ENCODE peak calls at places on chromosomes 5 and 9, in six cellular contexts. W is pancreas, Y is right lobe of liver, Q is AG10803, M is coronary artery, O is IMR-90. T is an unnamed sample.

GRCh38 chr9:32376295-32376694 is 8.1 kb upstream of the ACO1 start:
- DNase-seq in W (no peak), Q (peak; percentile 25), O (no peak), M (no peak), Y (no peak), T (no peak)

GRCh38 chr5:16464664-16465543 is 696 bp downstream of the ZNF622 start:
- DNase-seq in Y (peak; percentile 59), O (no peak), M (no peak), Q (no peak), W (no peak), T (no peak)

GRCh38 chr9:88197016-88197415 is 58.7 kb upstream of the SPATA31C2 start:
- DNase-seq in M (no peak), W (no peak), Y (no peak), O (peak; percentile 75), Q (peak; percentile 93), T (peak; percentile 52)

GRCh38 chr9:93634311-93635185 is 58.2 kb downstream of the PHF2 start:
- DNase-seq in Q (no peak), O (no peak), M (peak; percentile 26), Y (no peak), W (no peak), T (no peak)

GRCh38 chr5:119343042-119343441 is 12.8 kb upstream of the TNFAIP8 start:
- DNase-seq in M (no peak), Y (no peak), O (peak; percentile 67), W (no peak), Q (no peak), T (no peak)

GRCh38 chr9:38042626-38043359 is 26.2 kb downstream of the SHB start:
- DNase-seq in W (no peak), Q (no peak), Y (no peak), O (no peak), M (no peak), T (no peak)

GRCh38 chr5:176748967-176749935 is 61.1 kb upstream of the UNC5A start:
- DNase-seq in W (no peak), Q (no peak), Y (no peak), O (no peak), M (peak; percentile 62), T (no peak)

GRCh38 chr5:58019614-58020013 is 440.3 kb downstream of the PLK2 start:
- DNase-seq in O (no peak), Q (peak; percentile 14), Y (peak; percentile 56), W (no peak), M (no peak), T (no peak)

GRCh38 chr9:129141066-129142041 is 30.1 kb downstream of the PTPA start:
- DNase-seq in Q (peak; percentile 94), O (peak; percentile 97), Y (no peak), M (peak; percentile 94), W (no peak), T (peak; percentile 75)

GRCh38 chr5:79236970-79237734 is 1.2 kb downstream of the JMY start:
- DNase-seq in O (peak; percentile 45), Y (peak; percentile 79), M (no peak), W (peak; percentile 80), Q (peak; percentile 38), T (no peak)

GRCh38 chr5:160198148-160198545 is 31.2 kb upstream of the FABP6 start:
- DNase-seq in O (no peak), Q (no peak), Y (no peak), M (no peak), W (no peak), T (no peak)

GRCh38 chr5:81848368-81848767 is 97.5 kb upstream of the SSBP2 start:
- DNase-seq in Y (no peak), Q (peak; percentile 39), M (no peak), O (no peak), W (no peak), T (no peak)

GRCh38 chr9:95463145-95464060 is 53.4 kb downstream of the PTCH1 start:
- DNase-seq in O (no peak), Y (no peak), M (no peak), Q (no peak), W (no peak), T (no peak)

DNA sequence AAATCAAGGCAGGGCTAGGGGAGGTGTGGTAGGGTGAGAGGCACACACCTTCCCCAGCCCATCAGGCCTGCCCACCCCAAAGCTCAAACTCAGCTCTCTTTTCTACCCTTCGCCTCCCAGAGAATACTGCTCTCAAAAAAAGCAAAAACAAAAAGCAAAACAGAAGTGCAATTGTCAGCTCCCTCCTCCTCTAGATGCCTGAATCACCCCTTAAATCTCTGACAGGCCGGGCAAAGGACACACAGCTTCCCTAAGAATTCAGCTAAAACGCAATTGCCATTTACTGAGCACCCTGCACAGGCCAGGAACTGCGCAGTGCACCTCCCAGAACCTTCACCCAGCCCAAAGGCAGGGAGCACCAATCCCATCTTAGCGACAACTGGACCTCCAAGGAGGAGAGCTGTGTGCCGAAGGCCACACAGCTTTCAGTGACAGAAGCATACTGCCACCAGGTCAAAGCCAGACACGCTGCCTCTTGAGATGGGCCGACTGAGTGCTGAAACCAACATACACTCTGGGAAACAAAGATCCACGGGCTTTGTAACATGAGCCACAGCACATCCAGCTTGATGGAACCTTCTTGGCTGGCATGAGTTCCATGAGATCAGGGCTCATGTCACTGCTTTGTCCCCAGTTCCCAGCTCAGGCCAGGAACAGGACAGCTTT is 53.4 kb upstream of the STXBP1 start:
- DNase-seq in O (no peak), W (no peak), Y (no peak), M (no peak), Q (no peak), T (no peak)
- TF ChIP-seq CTCF in O (no peak), W (no peak), Y (no peak), M (no peak), Q (no peak), T (no peak)

GRCh38 chr5:68289576-68289975 is 74.0 kb downstream of the PIK3R1 start:
- DNase-seq in M (no peak), Y (no peak), W (no peak), O (no peak), Q (no peak), T (no peak)
- H3K4me3 ChIP-seq in M (peak overlapping the region; percentile 74), Y (peak overlapping the region; percentile 48), W (peak overlapping the region; percentile 60), O (no peak overlapping the region), Q (peak overlapping the region; percentile 4), T (peak overlapping the region; percentile 56)

DNA sequence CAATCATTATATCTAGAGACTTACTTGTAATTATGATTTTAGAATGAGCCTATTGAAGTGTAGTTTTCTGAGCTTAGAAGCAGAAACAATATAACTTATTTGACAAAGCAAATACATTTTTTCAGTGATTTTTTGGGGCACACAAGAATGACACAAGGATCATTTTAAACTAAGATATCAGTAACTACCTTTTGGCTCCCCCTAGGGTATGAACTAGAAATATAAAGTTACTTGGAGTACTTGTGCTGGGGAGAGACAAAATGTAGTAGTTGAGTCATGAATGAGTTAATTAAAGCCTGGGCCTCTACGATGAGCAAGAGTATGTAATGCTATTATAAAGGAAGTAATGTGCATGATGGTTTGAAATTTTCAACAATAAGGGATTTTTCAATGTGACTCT is 1244.1 kb upstream of the ACO1 start:
- DNase-seq in Y (no peak), M (no peak), W (no peak), Q (no peak), O (no peak), T (no peak)
- TF ChIP-seq CTCF in Y (peak; percentile 38), M (no peak), W (peak; percentile 17), Q (no peak), O (peak; percentile 20), T (peak; percentile 37)

GRCh38 chr5:96896285-96896711 is 20.0 kb downstream of the ERAP2 start:
- DNase-seq in M (no peak), O (no peak), Y (no peak), Q (no peak), W (no peak), T (no peak)
- H3K4me3 ChIP-seq in M (no peak overlapping the region), O (no peak overlapping the region), Y (no peak overlapping the region), Q (no peak overlapping the region), W (no peak overlapping the region), T (no peak overlapping the region)

GRCh38 chr5:52497133-52497693 is 290.5 kb upstream of the ITGA1 start:
- DNase-seq in W (no peak), Q (no peak), Y (no peak), O (no peak), M (no peak), T (no peak)

GRCh38 chr5:52504584-52505240 is 283.0 kb upstream of the ITGA1 start:
- DNase-seq in Q (no peak), Y (no peak), M (no peak), O (no peak), W (no peak), T (no peak)

GRCh38 chr5:52498607-52499006 is 289.1 kb upstream of the ITGA1 start:
- DNase-seq in W (no peak), M (no peak), O (no peak), Q (no peak), Y (no peak), T (no peak)

GRCh38 chr5:52502591-52502990 is 285.1 kb upstream of the ITGA1 start:
- DNase-seq in W (no peak), Y (no peak), Q (no peak), M (no peak), O (no peak), T (no peak)
- TF ChIP-seq CTCF in W (no peak), Y (no peak), Q (no peak), M (no peak), O (no peak), T (no peak)

DNA sequence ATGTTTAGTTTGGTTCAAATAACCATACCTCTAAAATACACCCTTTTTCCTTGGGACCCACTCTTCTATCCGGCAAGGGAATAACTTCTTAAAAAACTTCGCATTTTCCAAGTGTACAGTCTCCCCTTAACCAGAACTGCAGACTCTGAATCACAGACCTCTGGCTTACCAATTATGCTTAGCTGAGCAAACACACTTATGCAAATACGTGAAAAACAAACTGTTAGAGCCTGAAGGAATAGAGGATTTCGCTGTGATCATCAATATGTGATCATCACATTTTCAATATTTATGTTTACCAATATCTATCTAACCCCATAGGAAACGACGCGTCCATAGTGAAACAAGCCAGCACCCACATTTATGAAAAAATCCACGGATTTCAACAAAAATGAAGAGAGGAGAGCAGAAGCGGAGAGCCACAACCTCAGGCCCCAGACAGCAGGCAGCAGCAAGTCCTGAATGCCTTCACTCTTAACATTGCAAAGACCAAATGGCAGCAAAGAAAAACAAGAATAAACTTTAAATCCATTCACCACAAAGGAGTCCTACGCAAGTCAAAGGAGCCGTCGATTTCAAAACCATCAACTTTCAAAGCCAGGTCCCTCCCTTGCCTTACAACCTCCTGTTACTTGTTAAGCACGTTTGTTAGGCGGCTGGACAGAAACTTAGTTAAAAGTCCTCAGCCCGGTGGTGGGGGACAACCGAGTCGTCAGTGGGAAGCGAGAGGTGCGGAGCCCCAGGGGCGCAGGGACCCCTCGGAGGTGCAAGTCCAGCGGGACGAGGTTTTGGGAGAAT is 1.1 kb downstream of the LPAR1 start:
- DNase-seq in Q (peak; percentile 53), W (no peak), M (no peak), Y (no peak), O (peak; percentile 37), T (no peak)
- H3K4me3 ChIP-seq in Q (peak overlapping the region; percentile 81), W (peak overlapping the region; percentile 80), M (peak overlapping the region; percentile 81), Y (peak overlapping the region; percentile 27), O (peak overlapping the region; percentile 90), T (peak overlapping the region; percentile 52)

GRCh38 chr9:111150241-111150640 is 112.0 kb upstream of the LPAR1 start:
- DNase-seq in W (no peak), O (no peak), M (no peak), Y (no peak), Q (no peak), T (no peak)
- TF ChIP-seq CTCF in W (no peak), O (no peak), M (no peak), Y (no peak), Q (no peak), T (no peak)

DNA sequence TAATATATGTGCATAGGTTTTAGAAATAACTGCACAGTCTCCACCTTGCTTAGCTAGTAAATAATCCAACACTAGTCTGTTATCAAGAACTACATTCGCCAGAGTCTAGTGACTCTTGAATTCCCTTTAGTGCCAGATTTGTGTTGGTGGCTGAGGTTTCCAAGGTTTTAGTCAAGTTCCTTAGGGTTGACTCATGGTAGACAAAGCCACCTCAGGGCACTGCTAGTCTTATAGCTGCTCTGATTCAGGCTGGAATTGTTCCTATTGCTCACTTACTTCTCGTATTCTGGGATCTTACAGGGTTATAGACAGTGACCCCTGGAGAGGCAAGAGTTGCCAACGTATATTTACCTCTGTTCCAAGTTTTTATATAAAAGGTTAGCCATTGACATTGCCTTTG is 1369.8 kb upstream of the CDH9 start:
- DNase-seq in Q (peak; percentile 0), W (no peak), M (no peak), Y (no peak), O (no peak), T (peak; percentile 96)
- H3K4me3 ChIP-seq in Q (no peak overlapping the region), W (no peak overlapping the region), M (no peak overlapping the region), Y (no peak overlapping the region), O (no peak overlapping the region), T (no peak overlapping the region)

T was measured in retinal pigment epithelial cell.